ENCODE peak calls at places on chromosomes 11 and 22, in four cellular contexts. B is K562, Q is HepG2, T is H1. M is an unnamed sample.

GRCh38 chr11:126546191-126546590 is 190.7 kb downstream of the ST3GAL4 start:
- DNase-seq in T (no peak), B (no peak), Q (no peak), M (no peak)

GRCh38 chr11:79265756-79266322 is 175.0 kb downstream of the TENM4 start:
- DNase-seq in Q (no peak), B (no peak), T (no peak), M (no peak)

GRCh38 chr11:24773326-24773725 is 276.5 kb downstream of the LUZP2 start:
- DNase-seq in B (no peak), Q (no peak), T (no peak), M (no peak)

GRCh38 chr11:63985812-63986155 is 454 bp upstream of the OTUB1 start:
- DNase-seq in T (no peak), B (peak), Q (no peak), M (no peak)

GRCh38 chr22:46428602-46429326 is 93.2 kb downstream of the TRMU start:
- DNase-seq in Q (no peak), T (no peak), B (no peak), M (no peak)

GRCh38 chr11:17547051-17547577 is at the start of gene OTOG:
- DNase-seq in T (peak), Q (no peak), B (peak), M (no peak)

GRCh38 chr11:120384476-120384875 is 48.3 kb downstream of the ARHGEF12 start:
- DNase-seq in B (no peak), T (no peak), Q (no peak), M (no peak)

GRCh38 chr22:48306785-48307570 is 1520.7 kb downstream of the BRD1 start:
- DNase-seq in T (no peak), Q (no peak), B (no peak), M (no peak)

GRCh38 chr11:46678741-46679130 is 21.7 kb downstream of the ARHGAP1 start:
- DNase-seq in Q (no peak), B (no peak), T (no peak), M (no peak)

GRCh38 chr11:69339041-69339733 is 45.2 kb downstream of the MYEOV start:
- DNase-seq in Q (no peak), T (no peak), B (no peak), M (no peak)

DNA sequence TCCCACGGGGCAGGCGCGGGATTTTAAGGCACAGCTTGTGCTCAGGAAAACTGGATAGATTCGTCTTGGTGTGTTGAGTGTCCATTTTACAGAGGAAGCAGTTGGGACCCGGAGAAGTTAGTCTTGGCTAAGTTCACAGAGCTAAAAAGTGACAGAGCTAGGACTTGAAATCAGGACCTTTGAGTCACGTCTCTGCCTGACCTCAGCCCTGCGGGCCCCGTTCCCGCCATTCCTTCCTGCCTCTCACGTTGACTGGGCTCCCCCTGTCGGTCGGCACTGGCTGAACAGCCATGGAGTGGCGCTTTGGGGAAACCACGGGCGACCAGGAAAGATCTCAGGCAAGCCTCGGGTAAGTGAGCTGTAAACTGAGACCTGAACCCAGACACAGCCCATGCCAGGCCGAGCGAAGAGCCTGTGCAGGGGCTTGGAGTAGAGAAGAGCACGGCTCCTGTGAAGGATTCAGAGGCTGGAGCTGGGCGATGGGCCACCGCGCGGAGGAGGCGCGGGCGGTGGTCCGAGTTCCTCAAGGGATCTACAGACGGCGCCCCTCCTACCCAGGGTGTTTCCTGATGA is 54.1 kb downstream of the WNT11 start:
- DNase-seq in Q (peak), T (peak), B (peak), M (peak)
- TF ChIP-seq EZH2 in Q (no peak), T (peak), B (no peak), M (no peak)

DNA sequence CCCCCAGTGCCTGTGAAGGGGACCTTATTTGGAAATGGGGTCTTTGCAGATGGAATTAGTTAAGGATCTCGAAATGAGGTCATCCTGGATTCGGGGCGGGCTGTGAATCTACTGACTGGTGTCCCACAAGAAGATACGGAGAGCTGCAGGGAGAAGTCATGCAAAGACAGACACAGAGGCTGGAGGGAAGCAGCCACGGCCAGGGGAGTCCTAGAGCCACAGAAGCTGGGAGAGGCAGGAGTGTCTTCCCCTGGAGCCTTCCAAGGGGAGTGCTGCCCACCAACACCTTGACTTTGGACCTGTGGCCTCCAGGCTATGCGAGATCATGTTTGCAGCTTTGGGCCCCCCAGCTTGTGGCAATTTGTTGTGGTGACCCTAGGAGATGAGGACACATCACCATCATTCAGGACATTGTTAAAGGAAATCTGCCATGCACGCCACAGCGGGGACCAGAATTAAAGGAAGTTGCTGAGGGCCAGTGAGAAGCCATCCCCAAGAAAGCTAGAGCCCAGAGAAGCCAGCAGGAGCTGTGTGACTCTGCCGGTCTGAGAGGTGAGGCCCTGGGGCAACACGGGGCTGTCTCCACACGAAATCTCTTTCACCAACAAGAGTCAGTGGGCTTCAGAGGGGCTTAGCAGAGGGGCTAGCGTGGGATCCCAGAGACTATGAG is 434.7 kb downstream of the BRD1 start:
- DNase-seq in T (no peak), B (no peak), Q (no peak), M (no peak)
- TF ChIP-seq JUN in T (no peak), B (no peak), Q (no peak), M (no peak)

GRCh38 chr11:124825876-124826275 is 25.7 kb upstream of the MSANTD2 start:
- DNase-seq in T (no peak), B (no peak), Q (no peak), M (no peak)

DNA sequence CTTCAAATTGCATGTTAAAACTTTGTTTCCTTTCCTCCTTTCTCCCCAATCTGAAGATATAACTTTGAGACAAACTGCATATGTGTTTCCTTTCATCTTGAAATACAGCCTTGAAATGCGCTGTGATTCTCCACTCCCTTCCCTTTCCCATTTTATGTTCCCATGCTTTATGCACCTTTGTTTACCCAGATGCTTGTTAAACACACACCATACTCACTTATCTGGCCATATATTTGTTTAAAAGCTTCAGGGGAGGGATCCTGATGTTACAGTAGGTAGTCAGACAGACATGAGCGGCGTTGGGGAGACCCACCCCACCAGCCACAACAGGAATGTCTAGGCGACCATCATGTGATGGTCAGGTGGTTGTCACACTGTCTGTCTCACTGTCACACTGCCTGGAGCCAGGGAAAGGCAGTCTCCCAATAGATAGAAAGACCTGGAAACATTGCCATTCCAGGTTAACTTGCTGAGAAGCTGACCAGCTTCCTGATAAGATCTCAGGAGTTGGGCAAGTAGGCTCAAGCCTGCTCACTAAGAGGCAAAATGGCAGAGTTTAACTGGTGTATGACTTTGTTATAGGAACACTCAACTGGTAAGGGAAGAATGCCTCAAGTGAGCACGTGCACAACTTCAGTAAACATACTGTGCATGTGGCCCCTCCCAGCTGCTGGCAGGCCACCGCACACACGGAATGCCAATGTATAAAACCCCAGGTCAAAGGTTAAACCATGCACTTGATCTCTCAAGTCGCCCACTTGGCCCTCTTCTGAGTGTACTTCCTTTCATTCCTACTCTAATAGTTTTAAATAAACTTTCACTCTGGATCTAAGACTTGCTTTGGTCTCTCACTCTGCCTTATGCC is 23.5 kb upstream of the MSANTD2 start:
- DNase-seq in T (no peak), Q (no peak), B (no peak), M (no peak)
- TF ChIP-seq EZH2 in T (no peak), Q (no peak), B (no peak), M (no peak)

GRCh38 chr11:12483604-12484003 is 106.2 kb downstream of the PARVA start:
- DNase-seq in Q (no peak), B (no peak), T (no peak), M (no peak)

GRCh38 chr11:12485328-12485727 is 108.0 kb downstream of the PARVA start:
- DNase-seq in T (no peak), B (no peak), Q (no peak), M (peak)

GRCh38 chr11:12482839-12483238 is 105.5 kb downstream of the PARVA start:
- DNase-seq in B (no peak), Q (no peak), T (no peak), M (no peak)

GRCh38 chr11:12478743-12479142 is 101.4 kb downstream of the PARVA start:
- DNase-seq in B (no peak), Q (peak), T (no peak), M (no peak)

GRCh38 chr11:12480401-12480800 is 103.0 kb downstream of the PARVA start:
- DNase-seq in B (no peak), T (no peak), Q (no peak), M (no peak)
- TF ChIP-seq JUN in B (no peak), T (no peak), Q (no peak), M (no peak)